ENCODE peak calls at places on chromosomes 11 and 22, in ten cellular contexts. E is astrocyte of the cerebellum, J is esophagus muscularis mucosa, W is mesendoderm, N is AG04449, F is heart right ventricle, V is cardiac fibroblast, C is cardiac muscle cell, T is fibroblast of lung, R is H7. U is an unnamed sample.

GRCh38 chr11:70169136-70169535 is 34.0 kb upstream of the FADD start:
- DNase-seq in E (no peak), J (no peak), W (no peak), N (no peak), F (no peak), V (no peak), C (no peak), T (no peak), R (no peak), U (no peak)

GRCh38 chr11:75558939-75559843 is 2.9 kb upstream of the SERPINH1 start:
- DNase-seq in E (peak), J (no peak), W (peak), N (no peak), F (peak), V (peak), C (peak), T (peak), R (peak), U (peak)

GRCh38 chr22:27197071-27197470 is 539.7 kb downstream of the MIAT start:
- DNase-seq in E (no peak), J (no peak), W (no peak), N (no peak), F (no peak), V (no peak), C (no peak), T (no peak), R (no peak), U (no peak)

GRCh38 chr22:44096736-44097135 is 72.6 kb downstream of the PARVB start:
- DNase-seq in E (no peak), J (no peak), W (no peak), N (no peak), F (no peak), V (no peak), C (no peak), T (no peak), R (no peak), U (no peak)

GRCh38 chr11:2521081-2521480 is 76.3 kb downstream of the KCNQ1 start:
- DNase-seq in E (no peak), J (no peak), W (no peak), N (no peak), F (no peak), V (no peak), C (no peak), T (no peak), R (peak), U (no peak)

GRCh38 chr11:4018641-4019040 is 76.0 kb upstream of the RRM1 start:
- DNase-seq in E (no peak), J (no peak), W (peak), N (no peak), F (no peak), V (no peak), C (no peak), T (no peak), R (no peak), U (no peak)

GRCh38 chr22:24763872-24764485 is 10.5 kb downstream of the PIWIL3 start:
- DNase-seq in E (no peak), J (no peak), W (no peak), N (no peak), F (no peak), V (no peak), C (no peak), T (no peak), R (peak), U (no peak)

GRCh38 chr11:68127791-68128681 is 6.8 kb upstream of the CHKA start:
- DNase-seq in E (peak), J (no peak), W (peak), N (no peak), F (peak), V (peak), C (peak), T (peak), R (peak), U (peak)

GRCh38 chr11:119721129-119722120 is 7.6 kb downstream of the NECTIN1 start:
- DNase-seq in E (no peak), J (no peak), W (peak), N (no peak), F (peak), V (peak), C (peak), T (no peak), R (peak), U (no peak)

GRCh38 chr22:20021196-20022181 is 579 bp downstream of the TANGO2 start:
- DNase-seq in E (no peak), J (no peak), W (no peak), N (peak), F (peak), V (peak), C (peak), T (peak), R (no peak), U (no peak)

GRCh38 chr11:3180869-3181268 is 15.8 kb upstream of the OSBPL5 start:
- DNase-seq in E (no peak), J (no peak), W (no peak), N (no peak), F (no peak), V (no peak), C (no peak), T (no peak), R (no peak), U (no peak)

GRCh38 chr11:313787-314547 is at the start of gene IFITM1:
- DNase-seq in E (peak), J (no peak), W (peak), N (peak), F (peak), V (peak), C (peak), T (peak), R (peak), U (no peak)
- H3K4me3 ChIP-seq in E (peak), J (peak), W (peak), N (peak), F (peak), V (peak), C (peak), T (peak), R (peak), U (peak)

GRCh38 chr11:131802416-131802815 is 432.0 kb downstream of the NTM start:
- DNase-seq in E (no peak), J (no peak), W (no peak), N (no peak), F (no peak), V (no peak), C (no peak), T (no peak), R (no peak), U (no peak)

GRCh38 chr11:131796089-131796488 is 425.7 kb downstream of the NTM start:
- DNase-seq in E (no peak), J (peak), W (no peak), N (no peak), F (no peak), V (no peak), C (no peak), T (no peak), R (no peak), U (no peak)

GRCh38 chr11:131800452-131800851 is 430.0 kb downstream of the NTM start:
- DNase-seq in E (no peak), J (no peak), W (peak), N (no peak), F (no peak), V (no peak), C (no peak), T (no peak), R (no peak), U (no peak)

GRCh38 chr11:131796541-131796940 is 426.1 kb downstream of the NTM start:
- DNase-seq in E (no peak), J (no peak), W (no peak), N (no peak), F (no peak), V (no peak), C (no peak), T (no peak), R (no peak), U (no peak)
- H3K4me3 ChIP-seq in E (no peak), J (no peak), W (no peak), N (no peak), F (no peak), V (no peak), C (no peak), T (no peak), R (no peak), U (no peak)

GRCh38 chr11:111870113-111870512 is 1.3 kb downstream of the ALG9 start:
- DNase-seq in E (no peak), J (no peak), W (no peak), N (no peak), F (no peak), V (no peak), C (no peak), T (no peak), R (no peak), U (no peak)

GRCh38 chr11:111870522-111870886 is 877 bp downstream of the ALG9 start:
- DNase-seq in E (no peak), J (no peak), W (no peak), N (no peak), F (no peak), V (no peak), C (no peak), T (no peak), R (no peak), U (no peak)

GRCh38 chr11:111871693-111872161 is 346 bp upstream of the ALG9 start:
- DNase-seq in E (no peak), J (no peak), W (no peak), N (no peak), F (no peak), V (no peak), C (no peak), T (no peak), R (peak), U (no peak)

DNA sequence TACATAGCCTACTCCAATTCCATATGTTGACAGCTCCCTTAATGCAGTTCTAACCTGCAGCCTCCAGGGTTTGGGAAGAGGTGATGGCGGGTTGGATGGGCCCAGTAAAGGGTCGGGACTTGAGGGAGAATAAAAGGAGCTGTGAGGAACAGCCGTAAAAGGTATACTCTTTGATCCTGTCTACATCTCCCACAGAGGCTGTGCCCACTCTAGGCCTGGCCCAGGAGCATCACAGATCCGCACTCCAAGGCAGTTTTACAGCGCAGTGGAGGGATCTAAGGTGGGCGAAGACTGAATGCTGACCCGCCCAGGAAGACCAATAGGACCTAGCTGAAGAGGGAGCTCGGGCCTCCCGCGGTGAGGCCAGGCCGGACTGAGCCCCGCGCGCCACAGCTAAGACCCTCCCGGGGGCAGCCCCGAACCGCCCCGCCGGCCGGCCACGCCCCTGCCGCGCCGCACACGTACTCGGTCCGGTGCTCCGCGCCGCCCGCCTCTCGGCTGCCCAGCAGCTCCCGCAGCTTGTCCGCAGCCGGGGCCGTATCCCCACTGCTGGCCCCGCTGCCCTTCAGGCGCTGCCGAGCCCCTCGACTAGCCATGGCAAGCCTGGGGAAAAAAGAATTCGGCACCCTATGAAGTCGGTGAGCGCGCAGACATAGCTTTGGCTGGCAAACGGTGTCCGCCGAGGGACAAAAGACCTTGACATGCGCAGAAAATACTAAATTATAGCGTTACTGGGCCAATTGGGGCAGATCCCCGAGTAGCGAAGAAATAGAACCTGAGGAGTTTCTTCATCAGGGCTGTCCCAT is at the start of gene ALG9:
- DNase-seq in E (peak), J (peak), W (peak), N (peak), F (peak), V (peak), C (peak), T (peak), R (peak), U (peak)
- H3K4me3 ChIP-seq in E (peak), J (peak), W (peak), N (peak), F (peak), V (peak), C (peak), T (peak), R (peak), U (peak)

GRCh38 chr11:73995731-73996130 is 13.1 kb upstream of the UCP2 start:
- DNase-seq in E (no peak), J (no peak), W (no peak), N (no peak), F (no peak), V (no peak), C (no peak), T (no peak), R (no peak), U (no peak)

GRCh38 chr11:73995247-73995646 is 12.6 kb upstream of the UCP2 start:
- DNase-seq in E (no peak), J (no peak), W (peak), N (no peak), F (no peak), V (no peak), C (no peak), T (no peak), R (no peak), U (no peak)

GRCh38 chr11:73997120-73997772 is 11.6 kb downstream of the UCP3 start:
- DNase-seq in E (no peak), J (no peak), W (no peak), N (no peak), F (no peak), V (no peak), C (no peak), T (no peak), R (peak), U (no peak)

GRCh38 chr11:73998846-73999575 is 9.9 kb downstream of the UCP3 start:
- DNase-seq in E (no peak), J (no peak), W (no peak), N (no peak), F (no peak), V (no peak), C (no peak), T (no peak), R (no peak), U (no peak)

DNA sequence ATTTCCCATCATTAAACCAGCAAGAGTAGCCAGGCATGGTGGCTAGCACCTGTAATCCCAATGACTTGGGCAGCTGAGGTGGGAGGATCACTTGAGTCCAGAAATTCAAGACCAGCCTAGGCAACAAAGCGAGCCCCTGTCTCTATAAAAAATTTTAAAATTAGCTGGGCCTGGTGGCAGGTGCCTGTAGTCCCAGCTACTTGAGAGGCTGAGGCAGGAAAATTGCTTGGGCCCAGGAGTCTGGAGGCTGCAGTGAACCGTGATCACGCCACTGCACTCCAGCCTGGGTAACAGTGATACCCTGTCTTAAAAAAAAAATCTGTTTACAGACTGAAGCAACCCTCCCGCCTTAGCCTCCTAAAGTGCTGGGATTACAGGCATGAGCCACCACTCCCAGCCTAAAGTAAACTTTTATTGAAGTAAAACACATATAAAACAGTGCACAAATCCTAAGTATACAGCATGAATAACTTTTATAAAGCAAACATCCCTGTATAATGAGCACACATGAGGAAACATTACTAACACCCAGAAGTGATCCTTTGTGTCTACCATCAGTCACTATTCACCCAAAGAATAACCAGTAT is 12.6 kb downstream of the UCP3 start:
- DNase-seq in E (no peak), J (no peak), W (no peak), N (no peak), F (no peak), V (no peak), C (no peak), T (no peak), R (no peak), U (no peak)
- H3K4me3 ChIP-seq in E (no peak), J (no peak), W (no peak), N (no peak), F (no peak), V (no peak), C (no peak), T (no peak), R (no peak), U (no peak)

GRCh38 chr11:65226103-65226442 is 35.7 kb upstream of the POLA2 start:
- DNase-seq in E (no peak), J (no peak), W (no peak), N (no peak), F (no peak), V (no peak), C (no peak), T (no peak), R (no peak), U (no peak)
- H3K4me3 ChIP-seq in E (peak), J (peak), W (no peak), N (peak), F (peak), V (no peak), C (peak), T (peak), R (peak), U (peak)

GRCh38 chr11:96273507-96273906 is 69.5 kb downstream of the MAML2 start:
- DNase-seq in E (no peak), J (no peak), W (no peak), N (no peak), F (no peak), V (no peak), C (no peak), T (no peak), R (no peak), U (no peak)
- H3K4me3 ChIP-seq in E (no peak), J (no peak), W (no peak), N (no peak), F (no peak), V (no peak), C (no peak), T (no peak), R (no peak), U (no peak)

GRCh38 chr11:33893711-33894401 is 2.0 kb upstream of the LMO2 start:
- DNase-seq in E (no peak), J (no peak), W (no peak), N (no peak), F (no peak), V (peak), C (no peak), T (no peak), R (no peak), U (no peak)

GRCh38 chr11:33895752-33896137 is 3.9 kb upstream of the LMO2 start:
- DNase-seq in E (no peak), J (no peak), W (peak), N (no peak), F (no peak), V (no peak), C (no peak), T (no peak), R (no peak), U (no peak)

GRCh38 chr11:33894402-33894754 is 2.5 kb upstream of the LMO2 start:
- DNase-seq in E (no peak), J (no peak), W (no peak), N (no peak), F (no peak), V (no peak), C (no peak), T (no peak), R (no peak), U (no peak)

GRCh38 chr11:33891714-33892327 is at the start of gene LMO2:
- DNase-seq in E (no peak), J (no peak), W (no peak), N (no peak), F (no peak), V (no peak), C (no peak), T (no peak), R (no peak), U (no peak)

DNA sequence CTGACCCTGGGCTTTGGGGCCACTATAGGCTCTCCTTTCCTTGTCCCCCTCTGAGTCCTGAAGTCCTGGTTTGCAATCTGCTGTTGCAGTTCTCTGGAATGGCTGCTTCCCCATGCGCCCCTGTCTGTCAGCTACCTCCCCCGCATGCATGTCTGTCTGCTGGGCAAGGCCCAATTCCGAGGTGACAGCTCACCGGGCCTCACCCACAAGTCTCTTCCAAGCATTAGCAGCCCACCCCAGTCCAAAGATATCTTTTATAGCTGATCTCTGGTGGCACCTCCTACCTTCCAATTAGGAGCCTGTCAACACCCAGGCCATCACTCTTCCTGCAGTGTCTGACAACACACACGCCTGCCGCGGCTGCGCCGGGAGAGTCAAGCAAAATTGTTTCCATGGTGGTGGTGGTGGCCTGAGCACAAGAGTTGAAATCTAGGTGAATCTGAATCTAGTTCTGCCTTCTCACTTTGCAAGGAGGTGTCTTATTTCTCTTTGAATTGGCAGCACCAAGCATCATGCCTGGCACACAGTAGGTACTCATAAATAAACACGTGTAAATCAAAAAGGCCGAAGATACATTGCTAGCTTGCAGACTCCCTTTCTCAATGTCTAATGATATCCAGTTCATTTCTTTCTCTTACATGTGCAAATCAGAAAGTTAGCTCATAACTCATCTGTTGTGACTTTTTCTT is 1.2 kb upstream of the LMO2 start:
- DNase-seq in E (no peak), J (no peak), W (no peak), N (no peak), F (no peak), V (no peak), C (no peak), T (no peak), R (no peak), U (no peak)
- H3K4me3 ChIP-seq in E (no peak), J (no peak), W (no peak), N (no peak), F (no peak), V (no peak), C (no peak), T (no peak), R (no peak), U (no peak)

U was measured in skeletal muscle cell.